ENCODE peak calls at places on chromosomes 5 and 9, in nine cellular contexts. W is activated naive CD4-positive, alpha-beta T cell treated with anti-CD3 and anti-CD28 coated beads for 36 hours; K is BJ; E is SK-N-MC; D is caudate nucleus; X is GM10248; O is left lobe of liver; N is iris pigment epithelial cell; S is A549. M is an unnamed sample.

GRCh38 chr9:1219284-1219683 is 169.1 kb downstream of the DMRT2 start:
- DNase-seq in W (no peak), K (no peak), E (no peak), D (no peak), X (no peak), O (no peak), N (no peak), S (no peak), M (no peak)

GRCh38 chr9:82247318-82247717 is 258.7 kb downstream of the SPATA31D1 start:
- DNase-seq in W (no peak), K (no peak), E (no peak), D (no peak), X (no peak), O (no peak), N (no peak), S (no peak), M (peak)

GRCh38 chr9:128113526-128114325 is 13.8 kb downstream of the PTGES2 start:
- DNase-seq in W (no peak), K (no peak), E (no peak), D (no peak), X (no peak), O (no peak), N (no peak), S (no peak), M (no peak)

GRCh38 chr9:109908459-109909390 is 128.7 kb downstream of the PALM2AKAP2 start:
- DNase-seq in W (no peak), K (no peak), E (no peak), D (no peak), X (no peak), O (no peak), N (peak), S (no peak), M (peak)

GRCh38 chr9:69936427-69936826 is 107.2 kb upstream of the MAMDC2 start:
- DNase-seq in W (no peak), K (no peak), E (no peak), D (no peak), X (no peak), O (no peak), N (peak), S (no peak), M (peak)

GRCh38 chr5:41885286-41885685 is 15.1 kb upstream of the OXCT1 start:
- DNase-seq in W (no peak), K (no peak), E (no peak), D (no peak), X (no peak), O (no peak), N (no peak), S (no peak), M (no peak)

GRCh38 chr5:136768457-136768856 is 403.1 kb upstream of the TRPC7 start:
- DNase-seq in W (no peak), K (no peak), E (no peak), D (no peak), X (no peak), O (no peak), N (no peak), S (no peak), M (no peak)

GRCh38 chr5:170451764-170452365 is 52.0 kb upstream of the KCNIP1 start:
- DNase-seq in W (no peak), K (no peak), E (no peak), D (no peak), X (no peak), O (no peak), N (peak), S (peak), M (peak)

GRCh38 chr5:163561339-163561738 is 55.9 kb downstream of the MAT2B start:
- DNase-seq in W (no peak), K (no peak), E (no peak), D (no peak), X (no peak), O (no peak), N (no peak), S (no peak), M (no peak)

GRCh38 chr5:39283231-39283818 is 64.0 kb upstream of the FYB1 start:
- DNase-seq in W (peak), K (peak), E (no peak), D (peak), X (peak), O (no peak), N (peak), S (peak), M (peak)

GRCh38 chr5:180439911-180440769 is 54.0 kb upstream of the CNOT6 start:
- DNase-seq in W (no peak), K (no peak), E (no peak), D (no peak), X (no peak), O (peak), N (no peak), S (no peak), M (no peak)

GRCh38 chr5:142280066-142281011 is 44.5 kb downstream of the SPRY4 start:
- DNase-seq in W (no peak), K (no peak), E (no peak), D (no peak), X (no peak), O (peak), N (peak), S (no peak), M (peak)

GRCh38 chr5:65483474-65484346 is 2.0 kb upstream of the ADAMTS6 start:
- DNase-seq in W (no peak), K (no peak), E (no peak), D (no peak), X (peak), O (no peak), N (peak), S (no peak), M (peak)

GRCh38 chr9:109751253-109751652 is 28.7 kb upstream of the PALM2AKAP2 start:
- DNase-seq in W (no peak), K (no peak), E (no peak), D (no peak), X (no peak), O (no peak), N (no peak), S (no peak), M (peak)

GRCh38 chr5:147860641-147861025 is 17.9 kb upstream of the SCGB3A2 start:
- DNase-seq in W (no peak), K (no peak), E (no peak), D (no peak), X (no peak), O (no peak), N (no peak), S (no peak), M (no peak)

GRCh38 chr9:101035098-101035497 is 6.6 kb downstream of the PLPPR1 start:
- DNase-seq in W (no peak), K (no peak), E (no peak), D (no peak), X (no peak), O (no peak), N (no peak), S (no peak), M (no peak)

GRCh38 chr5:3197699-3198098 is 397.9 kb upstream of the IRX1 start:
- DNase-seq in W (no peak), K (no peak), E (no peak), D (no peak), X (no peak), O (no peak), N (no peak), S (no peak), M (peak)

GRCh38 chr9:109856785-109857184 is 76.8 kb downstream of the PALM2AKAP2 start:
- DNase-seq in W (no peak), K (no peak), E (no peak), D (peak), X (no peak), O (no peak), N (peak), S (no peak), M (no peak)

GRCh38 chr5:72920690-72921089 is 35.2 kb upstream of the FCHO2 start:
- DNase-seq in W (no peak), K (no peak), E (peak), D (no peak), X (no peak), O (no peak), N (peak), S (peak), M (peak)

GRCh38 chr9:81150016-81150625 is 539.2 kb downstream of the TLE1 start:
- DNase-seq in W (no peak), K (no peak), E (no peak), D (no peak), X (no peak), O (no peak), N (no peak), S (no peak), M (peak)

GRCh38 chr5:33794550-33795300 is 97.1 kb downstream of the ADAMTS12 start:
- DNase-seq in W (no peak), K (no peak), E (no peak), D (no peak), X (no peak), O (no peak), N (peak), S (no peak), M (peak)

GRCh38 chr5:125537661-125538060 is 791.2 kb upstream of the ZNF608 start:
- DNase-seq in W (no peak), K (no peak), E (no peak), D (no peak), X (no peak), O (no peak), N (no peak), S (no peak), M (no peak)

GRCh38 chr9:35923927-35924763 is 14.9 kb downstream of the SPAAR start:
- DNase-seq in W (peak), K (peak), E (no peak), D (peak), X (no peak), O (peak), N (peak), S (peak), M (peak)

GRCh38 chr5:34716986-34717385 is 60.9 kb downstream of the RAI14 start:
- DNase-seq in W (no peak), K (peak), E (no peak), D (no peak), X (no peak), O (no peak), N (peak), S (no peak), M (no peak)

GRCh38 chr5:60125636-60126035 is 232.1 kb upstream of the PDE4D start:
- DNase-seq in W (no peak), K (no peak), E (no peak), D (no peak), X (no peak), O (no peak), N (no peak), S (no peak), M (no peak)

GRCh38 chr9:14692536-14692917 is 705 bp downstream of the ZDHHC21 start:
- DNase-seq in W (no peak), K (no peak), E (no peak), D (no peak), X (no peak), O (no peak), N (no peak), S (peak), M (no peak)

GRCh38 chr9:134566936-134567335 is 74.7 kb upstream of the COL5A1 start:
- DNase-seq in W (no peak), K (no peak), E (no peak), D (no peak), X (no peak), O (peak), N (no peak), S (no peak), M (no peak)

GRCh38 chr5:37996918-37997317 is 157.1 kb upstream of the GDNF start:
- DNase-seq in W (no peak), K (no peak), E (no peak), D (no peak), X (no peak), O (no peak), N (no peak), S (no peak), M (no peak)

GRCh38 chr5:56977034-56977433 is 25.1 kb upstream of the MIER3 start:
- DNase-seq in W (no peak), K (no peak), E (no peak), D (no peak), X (no peak), O (no peak), N (no peak), S (no peak), M (no peak)